ENCODE peak calls at places on chromosomes 7 and 10, in eight cellular contexts. One of them, this sample, is unnamed.

GRCh38 chr7:123070702-123071286 is 75.3 kb upstream of the TAS2R16 start:
- DNase-seq in fibroblast of pulmonary artery: peak; percentile 50
- DNase-seq in stomach: no peak
- DNase-seq in cardiac muscle cell: peak; percentile 13
- DNase-seq in fibroblast of mammary gland: peak; percentile 16
- DNase-seq in kidney epithelial cell: no peak
- DNase-seq in brain microvascular endothelial cell: peak; percentile 11
- DNase-seq in tibial nerve: no peak
- DNase-seq in this sample: no peak

GRCh38 chr7:157500171-157500960 is 163.6 kb downstream of the DNAJB6 start:
- DNase-seq in fibroblast of pulmonary artery: no peak
- DNase-seq in stomach: peak; percentile 22
- DNase-seq in cardiac muscle cell: no peak
- DNase-seq in fibroblast of mammary gland: no peak
- DNase-seq in kidney epithelial cell: no peak
- DNase-seq in brain microvascular endothelial cell: no peak
- DNase-seq in tibial nerve: no peak
- DNase-seq in this sample: no peak

GRCh38 chr7:98355250-98355538 is 45.7 kb downstream of the BAIAP2L1 start:
- DNase-seq in fibroblast of pulmonary artery: no peak
- DNase-seq in stomach: no peak
- DNase-seq in cardiac muscle cell: no peak
- DNase-seq in fibroblast of mammary gland: no peak
- DNase-seq in kidney epithelial cell: no peak
- DNase-seq in brain microvascular endothelial cell: no peak
- DNase-seq in tibial nerve: no peak
- DNase-seq in this sample: no peak

GRCh38 chr7:70674268-70675025 is 457.5 kb upstream of the GALNT17 start:
- DNase-seq in fibroblast of pulmonary artery: no peak
- DNase-seq in stomach: no peak
- DNase-seq in cardiac muscle cell: peak; percentile 28
- DNase-seq in fibroblast of mammary gland: no peak
- DNase-seq in kidney epithelial cell: no peak
- DNase-seq in brain microvascular endothelial cell: no peak
- DNase-seq in tibial nerve: no peak
- DNase-seq in this sample: no peak

GRCh38 chr10:451021-451471 is 238.4 kb downstream of the DIP2C start:
- DNase-seq in fibroblast of pulmonary artery: no peak
- DNase-seq in stomach: peak; percentile 60
- DNase-seq in cardiac muscle cell: no peak
- DNase-seq in fibroblast of mammary gland: no peak
- DNase-seq in kidney epithelial cell: no peak
- DNase-seq in brain microvascular endothelial cell: no peak
- DNase-seq in tibial nerve: no peak
- DNase-seq in this sample: no peak

GRCh38 chr7:21550821-21551531 is 8.1 kb downstream of the DNAH11 start:
- DNase-seq in fibroblast of pulmonary artery: no peak
- DNase-seq in stomach: no peak
- DNase-seq in cardiac muscle cell: no peak
- DNase-seq in fibroblast of mammary gland: no peak
- DNase-seq in kidney epithelial cell: no peak
- DNase-seq in brain microvascular endothelial cell: no peak
- DNase-seq in tibial nerve: no peak
- DNase-seq in this sample: no peak

GRCh38 chr7:50358306-50358705 is 53.8 kb downstream of the IKZF1 start:
- DNase-seq in fibroblast of pulmonary artery: no peak
- DNase-seq in stomach: no peak
- DNase-seq in cardiac muscle cell: no peak
- DNase-seq in fibroblast of mammary gland: no peak
- DNase-seq in kidney epithelial cell: no peak
- DNase-seq in brain microvascular endothelial cell: no peak
- DNase-seq in tibial nerve: no peak
- DNase-seq in this sample: no peak

GRCh38 chr7:106866298-106867281 is 1.5 kb downstream of the PIK3CG start:
- DNase-seq in fibroblast of pulmonary artery: no peak
- DNase-seq in stomach: no peak
- DNase-seq in cardiac muscle cell: no peak
- DNase-seq in fibroblast of mammary gland: no peak
- DNase-seq in kidney epithelial cell: no peak
- DNase-seq in brain microvascular endothelial cell: no peak
- DNase-seq in tibial nerve: no peak
- DNase-seq in this sample: no peak

GRCh38 chr10:130160775-130161174 is 24.6 kb downstream of the GLRX3 start:
- DNase-seq in fibroblast of pulmonary artery: no peak
- DNase-seq in stomach: no peak
- DNase-seq in cardiac muscle cell: no peak
- DNase-seq in fibroblast of mammary gland: peak; percentile 6
- DNase-seq in kidney epithelial cell: no peak
- DNase-seq in brain microvascular endothelial cell: peak; percentile 31
- DNase-seq in tibial nerve: no peak
- DNase-seq in this sample: no peak

GRCh38 chr7:30598121-30598876 is 3.6 kb downstream of the GARS1 start:
- DNase-seq in fibroblast of pulmonary artery: peak; percentile 38
- DNase-seq in stomach: no peak
- DNase-seq in cardiac muscle cell: peak; percentile 54
- DNase-seq in fibroblast of mammary gland: peak; percentile 56
- DNase-seq in kidney epithelial cell: no peak
- DNase-seq in brain microvascular endothelial cell: no peak
- DNase-seq in tibial nerve: no peak
- DNase-seq in this sample: no peak
- H3K4me3 ChIP-seq in fibroblast of pulmonary artery: peak overlapping the region; percentile 97
- H3K4me3 ChIP-seq in stomach: no peak overlapping the region
- H3K4me3 ChIP-seq in cardiac muscle cell: no peak overlapping the region
- H3K4me3 ChIP-seq in fibroblast of mammary gland: no peak overlapping the region
- H3K4me3 ChIP-seq in kidney epithelial cell: no peak overlapping the region
- H3K4me3 ChIP-seq in brain microvascular endothelial cell: no peak overlapping the region
- H3K4me3 ChIP-seq in tibial nerve: no peak overlapping the region
- H3K4me3 ChIP-seq in this sample: no peak overlapping the region

DNA sequence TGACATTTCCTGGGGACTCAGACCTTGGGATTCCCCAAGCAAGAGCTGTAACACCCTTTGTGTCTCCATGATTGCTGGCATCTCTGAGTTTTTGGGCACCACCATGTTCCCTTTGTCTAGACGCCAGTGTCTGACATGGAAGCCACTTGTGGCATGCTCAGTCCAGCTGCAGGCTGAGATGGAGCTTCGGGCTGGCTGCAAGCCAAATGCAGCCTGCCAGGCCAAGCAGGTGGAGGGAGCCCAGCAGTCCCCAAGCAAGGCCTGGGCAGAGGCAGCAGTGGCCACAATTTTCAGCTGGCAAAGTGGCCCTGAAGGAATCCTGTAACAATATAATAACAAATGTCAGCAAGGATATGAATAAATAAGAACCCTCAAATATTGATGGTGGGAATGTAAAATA is 86.2 kb upstream of the ABCB5 start:
- DNase-seq in fibroblast of pulmonary artery: no peak
- DNase-seq in stomach: no peak
- DNase-seq in cardiac muscle cell: no peak
- DNase-seq in fibroblast of mammary gland: no peak
- DNase-seq in kidney epithelial cell: no peak
- DNase-seq in brain microvascular endothelial cell: no peak
- DNase-seq in tibial nerve: no peak
- DNase-seq in this sample: no peak
- TF ChIP-seq CTCF in fibroblast of pulmonary artery: no peak
- TF ChIP-seq CTCF in stomach: no peak
- TF ChIP-seq CTCF in cardiac muscle cell: no peak
- TF ChIP-seq CTCF in fibroblast of mammary gland: no peak
- TF ChIP-seq CTCF in kidney epithelial cell: no peak
- TF ChIP-seq CTCF in brain microvascular endothelial cell: no peak
- TF ChIP-seq CTCF in tibial nerve: no peak
- TF ChIP-seq CTCF in this sample: no peak

GRCh38 chr10:32210306-32211045 is 136.5 kb downstream of the EPC1 start:
- DNase-seq in fibroblast of pulmonary artery: peak; percentile 70
- DNase-seq in stomach: no peak
- DNase-seq in cardiac muscle cell: peak; percentile 70
- DNase-seq in fibroblast of mammary gland: peak; percentile 74
- DNase-seq in kidney epithelial cell: no peak
- DNase-seq in brain microvascular endothelial cell: peak; percentile 60
- DNase-seq in tibial nerve: peak; percentile 7
- DNase-seq in this sample: no peak
- H3K4me3 ChIP-seq in fibroblast of pulmonary artery: no peak overlapping the region
- H3K4me3 ChIP-seq in stomach: no peak overlapping the region
- H3K4me3 ChIP-seq in cardiac muscle cell: no peak overlapping the region
- H3K4me3 ChIP-seq in fibroblast of mammary gland: no peak overlapping the region
- H3K4me3 ChIP-seq in kidney epithelial cell: no peak overlapping the region
- H3K4me3 ChIP-seq in brain microvascular endothelial cell: no peak overlapping the region
- H3K4me3 ChIP-seq in tibial nerve: no peak overlapping the region
- H3K4me3 ChIP-seq in this sample: no peak overlapping the region

DNA sequence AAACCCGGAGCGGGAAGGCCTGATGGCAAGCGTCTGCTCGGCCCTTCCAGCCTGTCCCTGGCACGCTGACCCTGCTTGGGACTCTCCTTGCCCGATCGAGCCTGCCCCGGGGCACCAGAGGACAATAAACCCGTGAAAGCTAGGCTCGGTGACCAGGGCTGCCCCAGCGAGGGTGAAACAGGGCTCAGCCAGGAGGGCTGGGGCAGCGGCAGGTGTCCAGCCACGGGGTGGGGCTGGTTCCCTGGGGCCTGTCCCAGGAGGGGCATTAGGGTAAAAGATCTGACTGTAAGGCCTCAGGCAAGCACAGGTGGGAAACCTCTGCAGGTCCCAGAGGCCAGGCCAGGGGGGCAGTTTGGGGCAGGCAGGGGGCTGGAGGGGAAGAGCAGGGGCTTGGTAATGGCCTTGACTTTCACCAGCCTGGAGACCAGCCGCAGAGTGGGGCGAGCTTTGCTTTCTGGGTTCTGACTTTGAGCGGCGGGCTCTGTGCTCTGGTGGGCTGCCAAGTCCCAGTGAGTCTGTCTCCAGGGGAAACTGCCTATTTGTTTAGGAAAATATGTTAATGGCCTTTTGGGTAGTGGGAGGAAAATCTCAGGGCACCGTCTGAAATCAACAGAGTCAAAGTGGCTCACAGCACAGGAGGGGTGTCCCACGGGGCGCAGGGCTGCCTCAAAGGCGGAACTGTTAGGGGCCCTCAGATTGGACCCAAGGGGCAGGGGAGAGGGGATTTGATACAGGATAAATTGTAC is 68.2 kb upstream of the INPP5A start:
- DNase-seq in fibroblast of pulmonary artery: no peak
- DNase-seq in stomach: no peak
- DNase-seq in cardiac muscle cell: no peak
- DNase-seq in fibroblast of mammary gland: no peak
- DNase-seq in kidney epithelial cell: no peak
- DNase-seq in brain microvascular endothelial cell: no peak
- DNase-seq in tibial nerve: no peak
- DNase-seq in this sample: no peak
- TF ChIP-seq CTCF in fibroblast of pulmonary artery: no peak
- TF ChIP-seq CTCF in stomach: no peak
- TF ChIP-seq CTCF in cardiac muscle cell: no peak
- TF ChIP-seq CTCF in fibroblast of mammary gland: no peak
- TF ChIP-seq CTCF in kidney epithelial cell: no peak
- TF ChIP-seq CTCF in brain microvascular endothelial cell: no peak
- TF ChIP-seq CTCF in tibial nerve: no peak
- TF ChIP-seq CTCF in this sample: no peak

GRCh38 chr7:132577206-132578049 is 1.2 kb upstream of the PLXNA4 start:
- DNase-seq in fibroblast of pulmonary artery: peak; percentile 80
- DNase-seq in stomach: peak; percentile 40
- DNase-seq in cardiac muscle cell: peak; percentile 91
- DNase-seq in fibroblast of mammary gland: peak; percentile 43
- DNase-seq in kidney epithelial cell: no peak
- DNase-seq in brain microvascular endothelial cell: peak; percentile 24
- DNase-seq in tibial nerve: peak; percentile 48
- DNase-seq in this sample: no peak
- H3K4me3 ChIP-seq in fibroblast of pulmonary artery: peak overlapping the region; percentile 28
- H3K4me3 ChIP-seq in stomach: peak overlapping the region; percentile 64
- H3K4me3 ChIP-seq in cardiac muscle cell: peak overlapping the region; percentile 67
- H3K4me3 ChIP-seq in fibroblast of mammary gland: no peak overlapping the region
- H3K4me3 ChIP-seq in kidney epithelial cell: peak overlapping the region; percentile 13
- H3K4me3 ChIP-seq in brain microvascular endothelial cell: peak overlapping the region; percentile 41
- H3K4me3 ChIP-seq in tibial nerve: peak overlapping the region; percentile 15
- H3K4me3 ChIP-seq in this sample: peak overlapping the region; percentile 52

GRCh38 chr7:144670251-144670650 is 165.6 kb downstream of the TPK1 start:
- DNase-seq in fibroblast of pulmonary artery: peak; percentile 38
- DNase-seq in stomach: no peak
- DNase-seq in cardiac muscle cell: peak; percentile 64
- DNase-seq in fibroblast of mammary gland: peak; percentile 76
- DNase-seq in kidney epithelial cell: no peak
- DNase-seq in brain microvascular endothelial cell: no peak
- DNase-seq in tibial nerve: no peak
- DNase-seq in this sample: no peak
- TF ChIP-seq CTCF in fibroblast of pulmonary artery: peak; percentile 28
- TF ChIP-seq CTCF in stomach: no peak
- TF ChIP-seq CTCF in cardiac muscle cell: peak; percentile 28
- TF ChIP-seq CTCF in fibroblast of mammary gland: peak; percentile 26
- TF ChIP-seq CTCF in kidney epithelial cell: peak; percentile 38
- TF ChIP-seq CTCF in brain microvascular endothelial cell: peak; percentile 10
- TF ChIP-seq CTCF in tibial nerve: no peak
- TF ChIP-seq CTCF in this sample: no peak

GRCh38 chr10:74164641-74165529 is 13.9 kb downstream of the ADK start:
- DNase-seq in fibroblast of pulmonary artery: no peak
- DNase-seq in stomach: no peak
- DNase-seq in cardiac muscle cell: no peak
- DNase-seq in fibroblast of mammary gland: no peak
- DNase-seq in kidney epithelial cell: no peak
- DNase-seq in brain microvascular endothelial cell: no peak
- DNase-seq in tibial nerve: no peak
- DNase-seq in this sample: no peak
- H3K4me3 ChIP-seq in fibroblast of pulmonary artery: no peak overlapping the region
- H3K4me3 ChIP-seq in stomach: no peak overlapping the region
- H3K4me3 ChIP-seq in cardiac muscle cell: no peak overlapping the region
- H3K4me3 ChIP-seq in fibroblast of mammary gland: no peak overlapping the region
- H3K4me3 ChIP-seq in kidney epithelial cell: no peak overlapping the region
- H3K4me3 ChIP-seq in brain microvascular endothelial cell: no peak overlapping the region
- H3K4me3 ChIP-seq in tibial nerve: no peak overlapping the region
- H3K4me3 ChIP-seq in this sample: no peak overlapping the region